ENCODE peak calls at places on chromosomes 13 and 19, in four cellular contexts. One of them, this sample, is unnamed.

GRCh38 chr13:103188688-103189326 is 122.6 kb upstream of the SLC10A2 start:
- DNase-seq in K562: no peak
- DNase-seq in Panc1: no peak
- DNase-seq in HepG2: no peak
- DNase-seq in this sample: no peak

GRCh38 chr13:88031980-88032562 is 360.9 kb downstream of the SLITRK5 start:
- DNase-seq in K562: no peak
- DNase-seq in Panc1: no peak
- DNase-seq in HepG2: no peak
- DNase-seq in this sample: no peak

GRCh38 chr13:79710376-79710775 is 229.4 kb downstream of the NDFIP2 start:
- DNase-seq in K562: no peak
- DNase-seq in Panc1: no peak
- DNase-seq in HepG2: no peak
- DNase-seq in this sample: no peak

GRCh38 chr19:12834976-12835757 is 788 bp upstream of the RTBDN start:
- DNase-seq in K562: peak
- DNase-seq in Panc1: no peak
- DNase-seq in HepG2: no peak
- DNase-seq in this sample: peak

GRCh38 chr13:34076943-34077703 is 259.2 kb downstream of the RFC3 start:
- DNase-seq in K562: no peak
- DNase-seq in Panc1: no peak
- DNase-seq in HepG2: peak
- DNase-seq in this sample: peak

GRCh38 chr19:45496349-45496953 is 396 bp downstream of the RTN2 start:
- DNase-seq in K562: peak
- DNase-seq in Panc1: no peak
- DNase-seq in HepG2: no peak
- DNase-seq in this sample: no peak

GRCh38 chr13:105445793-105446192 is 1089.7 kb downstream of the EFNB2 start:
- DNase-seq in K562: no peak
- DNase-seq in Panc1: no peak
- DNase-seq in HepG2: no peak
- DNase-seq in this sample: no peak

GRCh38 chr19:1270168-1270853 is 1.2 kb downstream of the CIRBP start:
- DNase-seq in K562: no peak
- DNase-seq in Panc1: no peak
- DNase-seq in HepG2: no peak
- DNase-seq in this sample: no peak

GRCh38 chr13:108948269-108948671 is 318.9 kb downstream of the MYO16 start:
- DNase-seq in K562: no peak
- DNase-seq in Panc1: no peak
- DNase-seq in HepG2: peak
- DNase-seq in this sample: no peak

GRCh38 chr19:51421229-51422052 is 4.0 kb upstream of the SIGLEC10 start:
- DNase-seq in K562: no peak
- DNase-seq in Panc1: no peak
- DNase-seq in HepG2: no peak
- DNase-seq in this sample: no peak

GRCh38 chr13:29465741-29466293 is 129.7 kb downstream of the SLC7A1 start:
- DNase-seq in K562: no peak
- DNase-seq in Panc1: no peak
- DNase-seq in HepG2: peak
- DNase-seq in this sample: no peak

GRCh38 chr13:98521461-98521860 is 55.4 kb downstream of the STK24 start:
- DNase-seq in K562: no peak
- DNase-seq in Panc1: no peak
- DNase-seq in HepG2: no peak
- DNase-seq in this sample: no peak

GRCh38 chr19:1252221-1252817 is 3.9 kb downstream of the MIDN start:
- DNase-seq in K562: no peak
- DNase-seq in Panc1: no peak
- DNase-seq in HepG2: no peak
- DNase-seq in this sample: no peak

GRCh38 chr13:76667551-76667950 is 218.7 kb downstream of the KCTD12 start:
- DNase-seq in K562: no peak
- DNase-seq in Panc1: no peak
- DNase-seq in HepG2: no peak
- DNase-seq in this sample: no peak

GRCh38 chr13:76668716-76669115 is 217.5 kb downstream of the KCTD12 start:
- DNase-seq in K562: no peak
- DNase-seq in Panc1: no peak
- DNase-seq in HepG2: no peak
- DNase-seq in this sample: no peak

GRCh38 chr13:76668141-76668540 is 218.1 kb downstream of the KCTD12 start:
- DNase-seq in K562: no peak
- DNase-seq in Panc1: no peak
- DNase-seq in HepG2: no peak
- DNase-seq in this sample: no peak

DNA sequence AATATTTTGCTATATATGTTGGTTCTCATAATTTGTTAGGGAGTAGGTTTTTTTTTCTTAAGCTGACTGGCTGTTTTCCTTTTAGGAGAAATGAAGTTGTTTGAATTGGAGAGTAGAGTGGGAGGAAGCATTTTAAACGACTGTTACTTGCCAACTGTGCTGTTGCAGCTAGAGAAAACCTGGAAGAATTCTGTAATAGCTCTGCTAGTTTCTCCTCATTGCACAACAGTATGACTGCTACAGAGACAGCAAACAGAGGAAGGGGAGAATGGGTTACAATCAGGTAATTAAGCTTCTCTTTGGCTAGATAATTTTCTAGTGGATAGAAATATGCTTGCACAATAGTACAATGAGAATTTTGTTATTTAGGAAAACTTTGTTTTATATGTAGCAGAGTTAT is 222.3 kb downstream of the KCTD12 start:
- DNase-seq in K562: no peak
- DNase-seq in Panc1: no peak
- DNase-seq in HepG2: no peak
- DNase-seq in this sample: no peak
- TF ChIP-seq TCF7L2 in K562: no peak
- TF ChIP-seq TCF7L2 in Panc1: no peak
- TF ChIP-seq TCF7L2 in HepG2: no peak
- TF ChIP-seq TCF7L2 in this sample: no peak

GRCh38 chr13:21106089-21106488 is 44.7 kb upstream of the LATS2 start:
- DNase-seq in K562: no peak
- DNase-seq in Panc1: no peak
- DNase-seq in HepG2: no peak
- DNase-seq in this sample: no peak
- TF ChIP-seq TCF7L2 in K562: no peak
- TF ChIP-seq TCF7L2 in Panc1: no peak
- TF ChIP-seq TCF7L2 in HepG2: no peak
- TF ChIP-seq TCF7L2 in this sample: no peak

DNA sequence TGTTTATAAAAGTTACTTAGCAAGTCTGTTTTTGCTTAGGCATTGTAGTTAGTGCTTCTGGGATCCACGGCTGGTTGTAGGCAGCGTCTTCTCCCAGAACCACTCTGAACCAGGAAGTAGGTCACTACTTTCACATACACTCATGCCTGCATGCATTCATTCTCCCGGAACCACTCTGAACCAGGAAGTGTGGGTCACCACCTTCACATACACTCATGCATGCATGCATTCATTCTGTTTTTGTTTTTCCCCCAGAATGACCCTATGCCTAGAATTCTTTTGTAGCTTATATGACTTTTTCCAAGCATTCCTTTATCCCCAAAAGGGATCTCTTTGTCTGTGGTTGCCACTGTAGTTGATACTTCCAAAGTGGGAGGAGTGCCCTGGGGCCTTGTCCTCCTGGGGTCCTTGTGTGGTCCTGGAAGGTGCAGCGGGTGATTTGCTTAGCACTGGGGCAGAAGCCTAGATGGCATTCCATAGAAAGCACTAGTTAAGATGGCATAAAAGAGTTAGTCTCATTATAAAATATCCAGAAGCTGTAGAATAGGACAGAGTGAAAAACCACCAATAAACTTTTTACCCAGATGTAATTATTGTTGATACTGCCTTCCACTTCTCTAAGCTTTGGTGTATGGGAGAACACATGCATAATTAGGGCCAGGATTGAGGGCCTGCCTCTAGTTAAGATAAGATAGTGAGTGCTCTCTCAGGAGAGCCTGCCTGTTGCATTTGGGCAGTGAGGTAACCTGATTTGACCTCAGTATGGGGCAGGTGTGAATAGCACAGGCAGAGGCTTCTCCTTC is 68.6 kb upstream of the TEX29 start:
- DNase-seq in K562: no peak
- DNase-seq in Panc1: no peak
- DNase-seq in HepG2: no peak
- DNase-seq in this sample: no peak
- TF ChIP-seq TCF7L2 in K562: no peak
- TF ChIP-seq TCF7L2 in Panc1: no peak
- TF ChIP-seq TCF7L2 in HepG2: no peak
- TF ChIP-seq TCF7L2 in this sample: no peak

GRCh38 chr13:83086948-83087347 is 795.3 kb downstream of the SLITRK1 start:
- DNase-seq in K562: no peak
- DNase-seq in Panc1: no peak
- DNase-seq in HepG2: no peak
- DNase-seq in this sample: no peak
- TF ChIP-seq TCF7L2 in K562: no peak
- TF ChIP-seq TCF7L2 in Panc1: no peak
- TF ChIP-seq TCF7L2 in HepG2: no peak
- TF ChIP-seq TCF7L2 in this sample: no peak

GRCh38 chr13:27772651-27773425 is 19.4 kb upstream of the GSX1 start:
- DNase-seq in K562: no peak
- DNase-seq in Panc1: no peak
- DNase-seq in HepG2: peak
- DNase-seq in this sample: no peak

GRCh38 chr13:27774651-27775050 is 17.6 kb upstream of the GSX1 start:
- DNase-seq in K562: no peak
- DNase-seq in Panc1: no peak
- DNase-seq in HepG2: no peak
- DNase-seq in this sample: no peak

GRCh38 chr13:27775943-27776342 is 16.3 kb upstream of the GSX1 start:
- DNase-seq in K562: no peak
- DNase-seq in Panc1: no peak
- DNase-seq in HepG2: no peak
- DNase-seq in this sample: no peak

GRCh38 chr13:27774169-27774568 is 18.1 kb upstream of the GSX1 start:
- DNase-seq in K562: no peak
- DNase-seq in Panc1: no peak
- DNase-seq in HepG2: no peak
- DNase-seq in this sample: no peak

DNA sequence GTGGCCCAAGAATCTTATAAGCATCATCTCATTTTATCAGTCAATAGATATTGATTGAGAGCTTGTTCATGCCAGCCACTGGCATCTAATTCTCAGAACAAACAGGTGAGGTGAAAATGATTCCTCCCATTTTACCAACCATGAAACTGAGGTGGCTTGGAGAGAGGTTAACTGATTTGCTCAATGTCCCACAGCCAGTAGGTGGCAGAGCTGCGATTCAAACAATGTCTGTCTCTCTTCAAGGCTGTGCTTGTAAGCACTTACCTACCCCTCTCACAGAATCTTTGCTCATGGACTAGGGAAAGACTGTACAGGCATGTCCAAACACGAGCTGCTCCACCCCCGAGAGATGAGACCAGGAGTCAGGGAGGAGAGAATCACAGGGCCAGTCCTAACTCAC is 21.5 kb upstream of the GSX1 start:
- DNase-seq in K562: no peak
- DNase-seq in Panc1: peak
- DNase-seq in HepG2: peak
- DNase-seq in this sample: peak
- TF ChIP-seq TCF7L2 in K562: no peak
- TF ChIP-seq TCF7L2 in Panc1: no peak
- TF ChIP-seq TCF7L2 in HepG2: no peak
- TF ChIP-seq TCF7L2 in this sample: no peak

GRCh38 chr13:112715715-112716460 is 26.1 kb downstream of the ATP11A start:
- DNase-seq in K562: no peak
- DNase-seq in Panc1: no peak
- DNase-seq in HepG2: no peak
- DNase-seq in this sample: no peak
- TF ChIP-seq TCF7L2 in K562: no peak
- TF ChIP-seq TCF7L2 in Panc1: no peak
- TF ChIP-seq TCF7L2 in HepG2: no peak
- TF ChIP-seq TCF7L2 in this sample: peak

GRCh38 chr13:35714096-35714495 is 237.6 kb upstream of the MAB21L1 start:
- DNase-seq in K562: no peak
- DNase-seq in Panc1: no peak
- DNase-seq in HepG2: no peak
- DNase-seq in this sample: no peak

GRCh38 chr13:35711909-35712308 is 235.4 kb upstream of the MAB21L1 start:
- DNase-seq in K562: no peak
- DNase-seq in Panc1: no peak
- DNase-seq in HepG2: no peak
- DNase-seq in this sample: no peak

GRCh38 chr13:35714588-35714987 is 238.1 kb upstream of the MAB21L1 start:
- DNase-seq in K562: no peak
- DNase-seq in Panc1: no peak
- DNase-seq in HepG2: no peak
- DNase-seq in this sample: no peak

GRCh38 chr13:35716186-35716585 is 239.7 kb upstream of the MAB21L1 start:
- DNase-seq in K562: no peak
- DNase-seq in Panc1: no peak
- DNase-seq in HepG2: no peak
- DNase-seq in this sample: no peak

GRCh38 chr13:35712907-35713685 is 236.6 kb upstream of the MAB21L1 start:
- DNase-seq in K562: no peak
- DNase-seq in Panc1: no peak
- DNase-seq in HepG2: no peak
- DNase-seq in this sample: no peak
- TF ChIP-seq TCF7L2 in K562: no peak
- TF ChIP-seq TCF7L2 in Panc1: no peak
- TF ChIP-seq TCF7L2 in HepG2: no peak
- TF ChIP-seq TCF7L2 in this sample: no peak

GRCh38 chr19:17421942-17422341 is 2.1 kb downstream of the MVB12A start:
- DNase-seq in K562: no peak
- DNase-seq in Panc1: no peak
- DNase-seq in HepG2: no peak
- DNase-seq in this sample: no peak
- TF ChIP-seq TCF7L2 in K562: no peak
- TF ChIP-seq TCF7L2 in Panc1: no peak
- TF ChIP-seq TCF7L2 in HepG2: no peak
- TF ChIP-seq TCF7L2 in this sample: no peak

DNA sequence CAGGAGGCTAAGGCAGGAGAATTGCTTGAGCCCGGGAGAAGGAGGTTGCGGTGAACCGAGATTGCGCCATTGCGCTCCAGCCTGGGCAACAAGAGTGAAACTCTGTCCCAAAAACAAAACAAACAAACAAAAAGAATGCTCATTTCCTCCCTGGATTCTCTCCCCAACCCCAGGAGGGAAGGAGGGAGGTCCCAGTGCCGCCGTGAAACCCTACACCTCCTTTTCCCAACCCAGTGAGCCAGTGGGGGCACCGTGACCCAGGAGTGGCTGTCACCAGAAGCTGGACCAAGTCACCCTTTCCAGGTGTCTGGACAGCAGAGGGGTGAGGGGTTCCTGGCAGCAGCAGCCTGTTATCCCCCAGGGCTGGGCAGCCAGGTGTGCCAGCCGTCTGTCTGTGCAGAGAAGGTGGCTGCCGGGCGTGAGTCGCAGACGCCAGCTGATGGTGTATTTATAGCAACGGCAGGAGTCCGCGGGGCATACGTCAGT is 23.5 kb downstream of the NFIC start:
- DNase-seq in K562: no peak
- DNase-seq in Panc1: no peak
- DNase-seq in HepG2: no peak
- DNase-seq in this sample: no peak
- TF ChIP-seq TCF7L2 in K562: no peak
- TF ChIP-seq TCF7L2 in Panc1: no peak
- TF ChIP-seq TCF7L2 in HepG2: no peak
- TF ChIP-seq TCF7L2 in this sample: no peak